ENCODE peak calls at places on chromosomes 1 and 21, in seven cellular contexts. Z, U, B, X, D, T and H are unnamed samples.

GRCh38 chr1:2373551-2374259 is 17.6 kb downstream of the MORN1 start:
- DNase-seq in Z (no peak), U (no peak), B (no peak), X (peak), D (no peak), T (no peak), H (no peak)

GRCh38 chr1:91876040-91876470 is 9.9 kb downstream of the TGFBR3 start:
- DNase-seq in Z (no peak), U (no peak), B (no peak), X (no peak), D (no peak), T (no peak), H (no peak)

GRCh38 chr1:243818978-243819377 is 31.1 kb downstream of the AKT3 start:
- DNase-seq in Z (no peak), U (no peak), B (no peak), X (no peak), D (no peak), T (no peak), H (no peak)

GRCh38 chr1:18412882-18413353 is 67.8 kb upstream of the KLHDC7A start:
- DNase-seq in Z (no peak), U (no peak), B (no peak), X (no peak), D (no peak), T (no peak), H (no peak)

GRCh38 chr1:34926894-34927293 is 2.6 kb downstream of the DLGAP3 start:
- DNase-seq in Z (no peak), U (no peak), B (no peak), X (no peak), D (no peak), T (no peak), H (no peak)

GRCh38 chr21:46183910-46184624 is at the start of gene SPATC1L:
- DNase-seq in Z (peak), U (no peak), B (no peak), X (no peak), D (no peak), T (peak), H (peak)

GRCh38 chr1:216710042-216710441 is 13.2 kb downstream of the ESRRG start:
- DNase-seq in Z (no peak), U (no peak), B (no peak), X (no peak), D (no peak), T (no peak), H (no peak)

GRCh38 chr1:234067584-234067983 is 163.1 kb downstream of the SLC35F3 start:
- DNase-seq in Z (no peak), U (no peak), B (no peak), X (no peak), D (no peak), T (no peak), H (no peak)

GRCh38 chr1:205915354-205915990 is 27.8 kb downstream of the SLC26A9 start:
- DNase-seq in Z (no peak), U (no peak), B (no peak), X (no peak), D (no peak), T (no peak), H (no peak)

GRCh38 chr1:117697220-117697781 is 91.5 kb downstream of the TENT5C start:
- DNase-seq in Z (no peak), U (no peak), B (no peak), X (no peak), D (no peak), T (no peak), H (no peak)

GRCh38 chr1:235093013-235093618 is 35.5 kb downstream of the TOMM20 start:
- DNase-seq in Z (no peak), U (no peak), B (peak), X (peak), D (peak), T (peak), H (no peak)

GRCh38 chr1:19678931-19679453 is 14.3 kb downstream of the HTR6 start:
- DNase-seq in Z (no peak), U (no peak), B (no peak), X (no peak), D (no peak), T (no peak), H (no peak)

GRCh38 chr21:45538381-45539045 is 3.7 kb downstream of the SLC19A1 start:
- DNase-seq in Z (no peak), U (no peak), B (no peak), X (peak), D (no peak), T (no peak), H (peak)

GRCh38 chr1:202184750-202185460 is 8.7 kb upstream of the LGR6 start:
- DNase-seq in Z (peak), U (peak), B (peak), X (peak), D (peak), T (peak), H (no peak)

GRCh38 chr1:87329051-87329755 is 523 bp downstream of the LMO4 start:
- DNase-seq in Z (no peak), U (peak), B (no peak), X (peak), D (peak), T (peak), H (peak)

GRCh38 chr1:29227511-29227910 is 3.2 kb downstream of the MECR start:
- DNase-seq in Z (no peak), U (no peak), B (no peak), X (no peak), D (peak), T (no peak), H (no peak)

GRCh38 chr1:247096112-247096511 is 8.0 kb downstream of the ZNF669 start:
- DNase-seq in Z (no peak), U (no peak), B (no peak), X (no peak), D (no peak), T (no peak), H (no peak)

GRCh38 chr1:24910210-24910609 is 19.9 kb downstream of the RUNX3 start:
- DNase-seq in Z (no peak), U (no peak), B (no peak), X (no peak), D (no peak), T (no peak), H (no peak)

GRCh38 chr21:25999935-26000582 is 170.5 kb downstream of the APP start:
- DNase-seq in Z (no peak), U (peak), B (no peak), X (no peak), D (no peak), T (no peak), H (no peak)

GRCh38 chr21:38561613-38562012 is 63.3 kb upstream of the ERG start:
- DNase-seq in Z (no peak), U (no peak), B (no peak), X (no peak), D (no peak), T (no peak), H (no peak)

GRCh38 chr1:22829001-22829989 is 118.7 kb downstream of the EPHB2 start:
- DNase-seq in Z (no peak), U (no peak), B (no peak), X (peak), D (no peak), T (peak), H (no peak)

GRCh38 chr1:39926343-39926769 is 24.6 kb upstream of the MYCL start:
- DNase-seq in Z (no peak), U (no peak), B (no peak), X (peak), D (no peak), T (peak), H (no peak)

GRCh38 chr1:62682531-62682930 is 5.7 kb downstream of the DOCK7 start:
- DNase-seq in Z (no peak), U (no peak), B (no peak), X (no peak), D (no peak), T (no peak), H (no peak)

GRCh38 chr1:26003262-26003661 is 5.4 kb upstream of the PAFAH2 start:
- DNase-seq in Z (no peak), U (no peak), B (no peak), X (no peak), D (no peak), T (no peak), H (no peak)

GRCh38 chr1:236753554-236753953 is 41.5 kb upstream of the MTR start:
- DNase-seq in Z (peak), U (no peak), B (peak), X (no peak), D (peak), T (peak), H (no peak)

GRCh38 chr1:151479462-151479861 is 20.2 kb upstream of the POGZ start:
- DNase-seq in Z (no peak), U (no peak), B (no peak), X (no peak), D (no peak), T (no peak), H (no peak)

GRCh38 chr1:153490272-153491051 is 30.0 kb upstream of the S100A7 start:
- DNase-seq in Z (no peak), U (no peak), B (peak), X (peak), D (peak), T (peak), H (peak)

GRCh38 chr1:228005511-228006033 is 1.2 kb upstream of the WNT3A start:
- DNase-seq in Z (no peak), U (no peak), B (no peak), X (no peak), D (no peak), T (no peak), H (no peak)

GRCh38 chr1:185284106-185284505 is 32.9 kb downstream of the IVNS1ABP start:
- DNase-seq in Z (no peak), U (no peak), B (no peak), X (no peak), D (no peak), T (no peak), H (no peak)

GRCh38 chr1:119361611-119362010 is 7.0 kb upstream of the HAO2 start:
- DNase-seq in Z (no peak), U (no peak), B (no peak), X (no peak), D (no peak), T (no peak), H (no peak)

GRCh38 chr21:44845418-44846200 is 27.7 kb upstream of the SUMO3 start:
- DNase-seq in Z (peak), U (peak), B (no peak), X (peak), D (peak), T (peak), H (peak)

GRCh38 chr1:201781447-201781846 is 47.5 kb upstream of the IPO9 start:
- DNase-seq in Z (no peak), U (no peak), B (no peak), X (no peak), D (no peak), T (no peak), H (no peak)

GRCh38 chr1:45953934-45954333 is 150.5 kb downstream of the MAST2 start:
- DNase-seq in Z (no peak), U (no peak), B (no peak), X (no peak), D (no peak), T (no peak), H (no peak)